ENCODE peak calls at places on chromosomes 11 and 22, in five cellular contexts. X is CD8-positive, alpha-beta memory T cell; I is fibroblast of lung; F is pancreas; Q is psoas muscle. O is an unnamed sample.

GRCh38 chr22:26585104-26585790 is 4.7 kb downstream of the TPST2 start:
- DNase-seq in X (no peak), F (no peak), Q (peak; percentile 89), I (peak; percentile 80), O (no peak)

GRCh38 chr11:104547996-104548661 is 350.1 kb downstream of the CASP12 start:
- DNase-seq in X (no peak), F (no peak), I (peak; percentile 47), Q (no peak), O (no peak)

GRCh38 chr22:20200411-20200810 is 49.6 kb upstream of the CCDC188 start:
- DNase-seq in Q (no peak), X (no peak), F (no peak), I (no peak), O (no peak)

GRCh38 chr11:13313005-13313819 is 35.6 kb downstream of the BMAL1 start:
- DNase-seq in X (no peak), F (no peak), Q (no peak), I (no peak), O (no peak)

GRCh38 chr11:100738701-100739100 is 51.6 kb downstream of the ARHGAP42 start:
- DNase-seq in Q (no peak), F (no peak), I (no peak), X (no peak), O (no peak)

GRCh38 chr22:25357056-25357455 is 137.6 kb downstream of the CRYBB2 start:
- DNase-seq in I (no peak), X (no peak), Q (no peak), F (no peak), O (no peak)

GRCh38 chr22:30763815-30764686 is 69.4 kb downstream of the OSBP2 start:
- DNase-seq in I (peak; percentile 84), F (no peak), X (peak; percentile 56), Q (no peak), O (peak; percentile 52)

GRCh38 chr11:111765320-111765983 is 737 bp downstream of the PPP2R1B start:
- DNase-seq in X (no peak), I (peak; percentile 12), F (no peak), Q (no peak), O (no peak)

GRCh38 chr11:88383446-88383845 is 45.9 kb upstream of the CTSC start:
- DNase-seq in X (no peak), I (no peak), Q (no peak), F (no peak), O (no peak)

GRCh38 chr11:121291896-121292502 is 572 bp upstream of the SC5D start:
- DNase-seq in Q (no peak), I (no peak), F (no peak), X (no peak), O (no peak)

GRCh38 chr22:43128928-43129424 is 14.2 kb downstream of the MCAT start:
- DNase-seq in X (no peak), Q (no peak), F (peak; percentile 80), I (no peak), O (no peak)

GRCh38 chr11:119115484-119116234 is 5.7 kb upstream of the HINFP start:
- DNase-seq in I (no peak), F (no peak), X (no peak), Q (peak; percentile 69), O (peak; percentile 64)

GRCh38 chr11:61860054-61860903 is 31.1 kb downstream of the FADS3 start:
- DNase-seq in F (peak; percentile 84), Q (no peak), X (no peak), I (peak; percentile 21), O (no peak)

GRCh38 chr22:17903564-17904295 is 120.6 kb downstream of the MICAL3 start:
- DNase-seq in X (no peak), Q (no peak), I (no peak), F (no peak), O (no peak)

GRCh38 chr11:27459191-27459590 is 13.4 kb downstream of the LGR4 start:
- DNase-seq in F (no peak), X (no peak), Q (no peak), I (no peak), O (no peak)

GRCh38 chr22:29272624-29273023 is 4.6 kb downstream of the EWSR1 start:
- DNase-seq in I (no peak), F (no peak), X (no peak), Q (no peak), O (no peak)
- H3K4me1 ChIP-seq in I (peaks cover 13% of the 10 kb centered on the region), F (peaks cover 63% of the 10 kb centered on the region), X (peaks cover 69% of the 10 kb centered on the region), Q (peaks cover 66% of the 10 kb centered on the region), O (peaks cover 86% of the 10 kb centered on the region)

GRCh38 chr22:23364389-23364788 is 184.1 kb downstream of the BCR start:
- DNase-seq in Q (no peak), I (no peak), X (no peak), F (no peak), O (no peak)

GRCh38 chr22:23359583-23360123 is 179.3 kb downstream of the BCR start:
- DNase-seq in Q (no peak), F (no peak), I (no peak), X (no peak), O (no peak)

GRCh38 chr22:23363683-23364082 is 183.4 kb downstream of the BCR start:
- DNase-seq in F (no peak), X (no peak), I (no peak), Q (no peak), O (no peak)

GRCh38 chr22:23365524-23365923 is 185.2 kb downstream of the BCR start:
- DNase-seq in F (no peak), Q (no peak), I (no peak), X (no peak), O (no peak)

DNA sequence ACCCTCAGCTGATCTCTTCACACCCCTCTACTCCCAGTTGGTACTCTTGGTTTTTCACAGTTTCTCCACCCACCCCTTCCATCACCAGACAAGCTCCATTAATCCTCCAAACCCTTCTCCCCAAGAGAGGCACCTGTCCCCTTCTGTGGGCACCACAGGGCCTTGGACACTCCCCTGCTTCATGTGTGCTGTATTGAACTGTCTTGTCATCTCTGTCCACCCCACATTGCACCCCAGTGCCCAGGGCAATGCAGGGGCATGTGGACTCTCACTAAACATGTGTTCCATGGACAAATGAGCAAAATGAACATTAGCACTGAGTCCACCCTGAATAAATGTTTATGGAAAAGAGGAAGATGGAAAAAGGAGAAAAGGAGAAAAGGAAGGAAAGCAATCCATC is 181.4 kb downstream of the BCR start:
- DNase-seq in F (no peak), I (no peak), Q (no peak), X (no peak), O (no peak)
- H3K27ac ChIP-seq in F (no peak overlapping the region), I (no peak overlapping the region), Q (no peak overlapping the region), X (no peak overlapping the region), O (no peak overlapping the region)

DNA sequence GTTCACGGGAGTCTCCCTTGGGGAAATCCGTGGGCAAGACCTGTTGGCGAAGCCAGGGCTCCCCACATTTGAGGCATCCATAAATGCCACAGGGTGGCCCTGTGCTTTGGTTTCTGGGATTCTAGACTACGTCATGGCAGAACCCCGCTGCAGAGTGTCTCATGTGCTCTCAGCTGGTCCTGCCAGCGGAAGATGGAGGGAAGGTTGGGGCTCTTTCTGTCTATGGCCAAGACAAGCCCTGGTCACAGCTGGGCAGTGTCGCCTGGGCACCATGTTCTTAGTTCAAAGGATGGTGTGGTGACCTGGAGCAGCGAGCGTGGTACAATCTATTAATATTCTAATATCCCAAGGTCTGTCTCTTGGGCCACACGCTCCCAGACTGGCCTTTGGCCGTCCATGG is 511.7 kb downstream of the TBC1D22A start:
- DNase-seq in Q (no peak), I (no peak), X (peak; percentile 32), F (no peak), O (no peak)
- H3K9me3 ChIP-seq in Q (no peaks in the 10 kb centered on the region), I (no peaks in the 10 kb centered on the region), X (no peaks in the 10 kb centered on the region), F (no peaks in the 10 kb centered on the region), O (no peaks in the 10 kb centered on the region)

GRCh38 chr11:64608636-64609035 is 17.6 kb downstream of the SLC22A12 start:
- DNase-seq in X (no peak), I (no peak), F (peak; percentile 31), Q (no peak), O (no peak)
- H3K4me1 ChIP-seq in X (no peaks in the 10 kb centered on the region), I (no peaks in the 10 kb centered on the region), F (no peaks in the 10 kb centered on the region), Q (no peaks in the 10 kb centered on the region), O (peaks cover 7% of the 10 kb centered on the region)

DNA sequence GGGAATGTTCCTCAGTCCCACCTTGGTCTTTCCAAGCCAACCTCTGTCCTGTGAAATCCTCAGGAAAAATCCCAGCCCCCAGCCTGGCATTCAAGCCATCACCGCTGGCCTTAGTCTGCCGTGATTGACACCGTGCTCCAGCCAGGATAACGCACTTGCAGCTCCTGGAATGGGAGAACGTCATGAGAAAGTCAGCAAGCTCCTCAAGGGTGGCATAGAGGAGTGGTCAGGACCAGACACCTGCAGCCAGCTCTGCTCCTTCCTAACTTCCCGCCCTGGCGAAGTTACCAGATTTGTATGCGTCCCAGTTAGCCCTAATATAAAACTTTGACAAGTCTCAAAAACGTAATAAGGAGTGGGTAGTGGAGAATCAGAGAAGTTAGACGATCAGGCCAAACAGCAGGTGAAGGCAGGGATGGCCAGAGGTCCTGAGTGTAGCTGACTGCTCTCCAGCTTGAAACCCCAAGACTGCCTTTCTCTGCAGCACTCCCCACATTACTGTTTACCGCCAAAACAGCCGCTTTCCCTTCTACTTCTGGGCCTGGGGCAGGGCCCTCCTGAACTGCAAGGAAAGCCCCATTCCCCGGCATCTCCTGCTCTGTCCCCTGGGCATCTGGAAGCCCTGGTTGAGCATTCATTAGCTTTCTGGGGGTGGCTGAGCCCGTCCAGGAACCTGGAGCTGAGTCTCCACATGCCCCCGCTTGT is 1.3 kb upstream of the DKK3 start:
- DNase-seq in Q (no peak), X (no peak), I (no peak), F (no peak), O (no peak)
- H3K27ac ChIP-seq in Q (no peak overlapping the region), X (no peak overlapping the region), I (peak overlapping the region; percentile 35), F (no peak overlapping the region), O (no peak overlapping the region)

GRCh38 chr22:47328550-47329243 is 566.2 kb downstream of the TBC1D22A start:
- DNase-seq in I (peak; percentile 97), F (no peak), Q (peak; percentile 58), X (no peak), O (no peak)
- H3K9me3 ChIP-seq in I (no peaks in the 10 kb centered on the region), F (no peaks in the 10 kb centered on the region), Q (peaks cover 5% of the 10 kb centered on the region), X (no peaks in the 10 kb centered on the region), O (no peaks in the 10 kb centered on the region)

GRCh38 chr11:559020-559620 is 1.4 kb downstream of the LMNTD2 start:
- DNase-seq in Q (no peak), I (no peak), X (peak; percentile 65), F (peak; percentile 79), O (no peak)
- H3K4me1 ChIP-seq in Q (peaks cover 15% of the 10 kb centered on the region), I (peaks cover 4% of the 10 kb centered on the region), X (peaks cover 24% of the 10 kb centered on the region), F (peaks cover 16% of the 10 kb centered on the region), O (peaks cover 30% of the 10 kb centered on the region)

O was measured in CD4-positive, alpha-beta memory T cell.